ENCODE peak calls at places on chromosomes 7 and 10, in eight cellular contexts. U is mammary epithelial cell, P is GM23248, B is IMR-90, V is H9, T is fibroblast of lung, Q is PC-3, A is endothelial cell of umbilical vein. C is an unnamed sample.
A peak's percentile ranks its signal among the peaks of the same experiment; 100 is the strongest.

GRCh38 chr7:2269468-2270460 is 27.7 kb downstream of the NUDT1 start:
- DNase-seq in P (peak; percentile 46), B (peak; percentile 57), A (peak; percentile 17), V (peak; percentile 69), T (peak; percentile 35), Q (peak; percentile 4), U (no peak), C (no peak)

GRCh38 chr10:112583236-112583919 is 136.4 kb downstream of the VTI1A start:
- DNase-seq in V (no peak), P (no peak), Q (no peak), U (no peak), B (no peak), A (no peak), T (no peak), C (no peak)

GRCh38 chr10:129973674-129974059 is 9.6 kb upstream of the EBF3 start:
- DNase-seq in U (no peak), B (no peak), P (no peak), V (no peak), Q (no peak), T (no peak), A (no peak), C (no peak)

GRCh38 chr10:33263453-33263852 is 71.0 kb downstream of the NRP1 start:
- DNase-seq in U (peak; percentile 59), T (no peak), V (no peak), B (peak; percentile 39), Q (peak; percentile 98), P (peak; percentile 70), A (peak; percentile 72), C (no peak)

GRCh38 chr10:103493911-103494877 is 689 bp downstream of the NEURL1 start:
- DNase-seq in U (no peak), Q (no peak), T (no peak), A (no peak), V (no peak), P (peak; percentile 45), B (no peak), C (no peak)

GRCh38 chr7:149616898-149617297 is 119.3 kb upstream of the ZNF746 start:
- DNase-seq in B (no peak), T (no peak), Q (no peak), U (no peak), P (no peak), A (no peak), V (no peak), C (no peak)

GRCh38 chr7:101179117-101179779 is 845 bp downstream of the NAT16 start:
- DNase-seq in Q (no peak), V (no peak), B (no peak), U (no peak), P (no peak), T (no peak), A (no peak), C (no peak)

GRCh38 chr7:73932364-73932763 is 71.4 kb downstream of the TMEM270 start:
- DNase-seq in U (no peak), B (peak; percentile 17), A (no peak), V (no peak), Q (no peak), T (no peak), P (peak; percentile 21), C (no peak)

GRCh38 chr10:78181381-78182055 is 147.9 kb downstream of the RPS24 start:
- DNase-seq in U (peak; percentile 80), A (no peak), B (no peak), T (no peak), P (no peak), V (no peak), Q (no peak), C (peak; percentile 89)

GRCh38 chr10:18214692-18215563 is 74.7 kb downstream of the CACNB2 start:
- DNase-seq in T (peak; percentile 84), U (peak; percentile 17), P (peak; percentile 76), Q (peak; percentile 50), V (peak; percentile 41), B (peak; percentile 73), A (peak; percentile 55), C (no peak)

GRCh38 chr10:13839430-13839986 is 252.7 kb downstream of the PRPF18 start:
- DNase-seq in Q (peak; percentile 42), B (peak; percentile 93), V (no peak), T (peak; percentile 90), A (peak; percentile 68), P (peak; percentile 90), U (peak; percentile 62), C (no peak)

GRCh38 chr10:60706146-60706545 is 72.1 kb upstream of the CDK1 start:
- DNase-seq in T (no peak), A (no peak), V (no peak), Q (no peak), P (no peak), B (no peak), U (no peak), C (no peak)

GRCh38 chr7:44294325-44295069 is 30.9 kb downstream of the CAMK2B start:
- DNase-seq in V (no peak), T (no peak), Q (no peak), B (no peak), P (no peak), U (no peak), A (no peak), C (no peak)

GRCh38 chr7:27389508-27389907 is 146.9 kb downstream of the EVX1 start:
- DNase-seq in Q (no peak), P (peak; percentile 24), V (no peak), U (no peak), T (no peak), A (no peak), B (no peak), C (no peak)

GRCh38 chr7:32206987-32207386 is 136.8 kb upstream of the PDE1C start:
- DNase-seq in Q (peak; percentile 44), A (peak; percentile 7), B (peak; percentile 3), T (peak; percentile 1), P (peak; percentile 49), V (peak; percentile 73), U (no peak), C (no peak)

GRCh38 chr10:88979153-88979562 is 11.4 kb upstream of the FAS start:
- DNase-seq in A (no peak), B (peak; percentile 76), V (no peak), U (peak; percentile 82), T (peak; percentile 79), P (peak; percentile 95), Q (no peak), C (peak; percentile 59)

GRCh38 chr7:64314493-64315020 is 796 bp downstream of the ZNF736 start:
- DNase-seq in B (no peak), P (no peak), Q (no peak), U (peak; percentile 2), T (no peak), V (no peak), A (no peak), C (no peak)

GRCh38 chr7:26580666-26581065 is 283.7 kb downstream of the SKAP2 start:
- DNase-seq in T (no peak), A (no peak), Q (no peak), P (no peak), B (no peak), V (no peak), U (no peak), C (no peak)

GRCh38 chr10:5043716-5044115 is 40.1 kb upstream of the AKR1C2 start:
- DNase-seq in Q (no peak), U (no peak), V (no peak), P (peak; percentile 49), B (no peak), A (no peak), T (peak; percentile 15), C (no peak)

GRCh38 chr7:1598286-1598685 is 28.5 kb upstream of the PSMG3 start:
- DNase-seq in Q (no peak), A (no peak), U (no peak), P (no peak), V (no peak), T (no peak), B (no peak), C (no peak)

GRCh38 chr7:41869091-41869490 is 166.2 kb upstream of the INHBA start:
- DNase-seq in A (no peak), P (peak; percentile 82), U (peak; percentile 82), T (peak; percentile 72), Q (peak; percentile 60), V (no peak), B (peak; percentile 84), C (no peak)

GRCh38 chr7:133556070-133556469 is 303.2 kb downstream of the EXOC4 start:
- DNase-seq in A (no peak), U (no peak), T (no peak), V (no peak), B (no peak), Q (no peak), P (no peak), C (no peak)
- H2AFZ ChIP-seq in A (no peak overlapping the region), U (no peak overlapping the region), T (no peak overlapping the region), V (no peak overlapping the region), B (no peak overlapping the region), Q (no peak overlapping the region), P (no peak overlapping the region), C (no peak overlapping the region)

DNA sequence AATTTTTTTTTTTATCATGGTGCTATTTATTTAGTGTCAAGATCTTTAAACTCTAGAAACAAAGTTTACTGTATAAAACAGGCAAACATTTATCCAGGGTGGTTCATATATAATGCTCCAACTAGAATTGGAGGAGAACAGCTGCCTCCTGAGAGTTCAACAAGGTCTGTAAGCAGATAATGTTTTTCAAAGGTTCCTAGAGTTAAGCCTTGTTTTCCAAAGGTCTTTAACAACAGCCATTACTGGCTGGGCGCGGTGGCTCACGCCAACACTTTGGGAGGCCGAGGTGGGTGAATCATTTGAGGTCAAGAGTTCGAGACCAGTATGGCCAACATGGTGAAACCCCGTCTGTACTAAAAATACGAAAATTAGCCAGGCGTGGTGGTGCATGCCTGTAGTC is 316.7 kb downstream of the CCDC3 start:
- DNase-seq in V (no peak), Q (no peak), A (no peak), P (no peak), B (no peak), T (no peak), U (no peak), C (no peak)
- H2AFZ ChIP-seq in V (no peak overlapping the region), Q (no peak overlapping the region), A (no peak overlapping the region), P (no peak overlapping the region), B (no peak overlapping the region), T (no peak overlapping the region), U (no peak overlapping the region), C (no peak overlapping the region)

GRCh38 chr7:17239046-17239445 is 59.4 kb upstream of the AHR start:
- DNase-seq in A (peak; percentile 27), U (no peak), P (no peak), V (no peak), B (no peak), Q (peak; percentile 6), T (no peak), C (no peak)
- H2AFZ ChIP-seq in A (no peak overlapping the region), U (no peak overlapping the region), P (no peak overlapping the region), V (no peak overlapping the region), B (no peak overlapping the region), Q (no peak overlapping the region), T (no peak overlapping the region), C (no peak overlapping the region)

DNA sequence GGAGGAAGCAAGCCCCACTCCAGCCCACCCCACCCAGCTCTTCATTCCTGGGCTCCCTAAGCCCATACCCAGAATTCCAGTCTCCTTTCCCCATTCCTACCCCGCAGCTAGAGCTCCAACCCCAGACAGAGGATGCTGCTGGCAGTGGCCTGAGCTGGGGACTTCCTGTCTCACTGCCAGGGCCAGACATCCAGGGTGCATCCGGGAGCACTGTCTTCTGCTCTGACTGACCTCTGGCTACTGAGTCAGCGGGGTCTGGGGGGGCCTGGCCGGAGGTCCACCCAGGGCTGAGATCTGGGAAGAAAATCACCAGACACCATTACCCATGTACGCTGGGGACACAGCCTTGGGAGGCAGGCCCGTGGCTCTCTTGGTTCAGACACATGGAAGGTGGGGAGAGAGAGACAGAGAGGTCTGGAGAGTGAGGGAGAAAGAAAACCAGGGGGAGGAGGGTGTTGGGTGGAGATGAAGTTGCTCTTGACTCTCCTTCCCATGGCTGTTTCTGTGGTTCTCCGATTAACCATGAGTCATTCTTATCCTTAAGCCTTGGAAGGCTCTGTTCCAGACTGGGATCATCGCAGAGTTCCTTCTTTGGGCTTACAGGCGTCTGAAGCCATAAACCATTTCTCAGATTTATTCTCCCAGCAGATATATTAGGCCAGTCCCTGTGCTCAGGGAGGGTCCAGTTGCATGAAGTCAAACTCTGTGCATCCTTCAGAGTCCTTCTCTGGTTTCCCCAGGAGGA is 23.6 kb downstream of the TSPAN15 start:
- DNase-seq in P (peak; percentile 88), V (no peak), T (peak; percentile 62), B (peak; percentile 51), A (peak; percentile 33), Q (peak; percentile 97), U (peak; percentile 42), C (no peak)
- H2AFZ ChIP-seq in P (peak overlapping the region; percentile 40), V (no peak overlapping the region), T (no peak overlapping the region), B (peak overlapping the region; percentile 74), A (peak overlapping the region; percentile 49), Q (peak overlapping the region; percentile 33), U (no peak overlapping the region), C (no peak overlapping the region)